ENCODE peak calls at places on chromosomes 11 and 22, in six cellular contexts. S, E, O, Q, R and N are unnamed samples.

GRCh38 chr11:126992065-126992803 is 8.3 kb downstream of the KIRREL3 start:
- DNase-seq in S (no peak), E (no peak), Q (no peak), O (no peak), R (peak), N (no peak)

GRCh38 chr11:43648888-43649287 is 31.6 kb upstream of the HSD17B12 start:
- DNase-seq in R (no peak), Q (no peak), S (no peak), E (no peak), O (no peak), N (no peak)

GRCh38 chr11:14341968-14342367 is 17.0 kb downstream of the RRAS2 start:
- DNase-seq in O (no peak), Q (no peak), R (no peak), S (no peak), E (no peak), N (no peak)

GRCh38 chr11:110728476-110728875 is 16.2 kb upstream of the ARHGAP20 start:
- DNase-seq in Q (no peak), R (no peak), E (no peak), S (no peak), O (no peak), N (no peak)

GRCh38 chr11:73182824-73183321 is 35.2 kb upstream of the P2RY2 start:
- DNase-seq in R (no peak), Q (no peak), E (no peak), S (no peak), O (no peak), N (no peak)

GRCh38 chr11:36273110-36273509 is 16.1 kb downstream of the COMMD9 start:
- DNase-seq in S (no peak), Q (no peak), O (no peak), R (no peak), E (no peak), N (no peak)

GRCh38 chr22:37193629-37194191 is 5.7 kb upstream of the C1QTNF6 start:
- DNase-seq in O (peak), Q (no peak), R (no peak), S (no peak), E (no peak), N (no peak)

GRCh38 chr22:37626144-37626543 is 13.3 kb upstream of the SH3BP1 start:
- DNase-seq in O (no peak), S (no peak), R (no peak), E (no peak), Q (no peak), N (no peak)

GRCh38 chr11:10376061-10376460 is 71.2 kb downstream of the ADM start:
- DNase-seq in O (no peak), S (no peak), E (no peak), R (peak), Q (no peak), N (no peak)

GRCh38 chr11:12223771-12224536 is 113.6 kb downstream of the MICAL2 start:
- DNase-seq in Q (no peak), O (no peak), S (no peak), R (no peak), E (no peak), N (no peak)

GRCh38 chr22:26894766-26895485 is 237.5 kb downstream of the MIAT start:
- DNase-seq in Q (no peak), S (no peak), E (no peak), R (peak), O (peak), N (no peak)

GRCh38 chr11:12840871-12841516 is 166.8 kb downstream of the TEAD1 start:
- DNase-seq in S (no peak), Q (no peak), R (no peak), O (no peak), E (peak), N (no peak)

GRCh38 chr11:128089962-128090361 is 497.4 kb downstream of the ETS1 start:
- DNase-seq in O (no peak), S (no peak), R (no peak), E (no peak), Q (no peak), N (no peak)